ENCODE peak calls at places on chromosome 6, in nine cellular contexts. One of them, this sample, is unnamed.

GRCh38 chr6:80438728-80439127 is 332.3 kb downstream of the BCKDHB start:
- DNase-seq in right lobe of liver: no peak
- DNase-seq in adrenal gland: no peak
- DNase-seq in vagina: no peak
- DNase-seq in thyroid gland: no peak
- DNase-seq in heart left ventricle: no peak
- DNase-seq in A549: peak
- DNase-seq in stomach: no peak
- DNase-seq in tibial nerve: no peak
- DNase-seq in this sample: no peak

GRCh38 chr6:165317723-165318122 is 8.3 kb upstream of the C6orf118 start:
- DNase-seq in heart left ventricle: no peak
- DNase-seq in thyroid gland: no peak
- DNase-seq in A549: no peak
- DNase-seq in tibial nerve: no peak
- DNase-seq in stomach: no peak
- DNase-seq in right lobe of liver: no peak
- DNase-seq in vagina: no peak
- DNase-seq in adrenal gland: no peak
- DNase-seq in this sample: no peak

GRCh38 chr6:143346004-143346403 is 104.5 kb downstream of the ADAT2 start:
- DNase-seq in vagina: no peak
- DNase-seq in A549: no peak
- DNase-seq in heart left ventricle: no peak
- DNase-seq in stomach: no peak
- DNase-seq in right lobe of liver: no peak
- DNase-seq in adrenal gland: no peak
- DNase-seq in tibial nerve: no peak
- DNase-seq in thyroid gland: no peak
- DNase-seq in this sample: no peak

GRCh38 chr6:147903931-147904330 is 395.4 kb downstream of the SAMD5 start:
- DNase-seq in right lobe of liver: no peak
- DNase-seq in heart left ventricle: no peak
- DNase-seq in adrenal gland: no peak
- DNase-seq in stomach: no peak
- DNase-seq in A549: no peak
- DNase-seq in thyroid gland: no peak
- DNase-seq in vagina: no peak
- DNase-seq in tibial nerve: no peak
- DNase-seq in this sample: no peak

GRCh38 chr6:54193560-54193959 is 82.3 kb downstream of the MLIP start:
- DNase-seq in right lobe of liver: no peak
- DNase-seq in thyroid gland: no peak
- DNase-seq in stomach: no peak
- DNase-seq in vagina: no peak
- DNase-seq in tibial nerve: no peak
- DNase-seq in adrenal gland: no peak
- DNase-seq in A549: no peak
- DNase-seq in heart left ventricle: no peak
- DNase-seq in this sample: no peak

GRCh38 chr6:144899161-144899560 is 614.0 kb downstream of the UTRN start:
- DNase-seq in adrenal gland: no peak
- DNase-seq in stomach: no peak
- DNase-seq in tibial nerve: no peak
- DNase-seq in A549: no peak
- DNase-seq in vagina: no peak
- DNase-seq in right lobe of liver: no peak
- DNase-seq in heart left ventricle: no peak
- DNase-seq in thyroid gland: no peak
- DNase-seq in this sample: no peak

GRCh38 chr6:141521440-141521839 is 611.3 kb upstream of the GJE1 start:
- DNase-seq in vagina: no peak
- DNase-seq in adrenal gland: no peak
- DNase-seq in heart left ventricle: no peak
- DNase-seq in thyroid gland: no peak
- DNase-seq in tibial nerve: no peak
- DNase-seq in A549: no peak
- DNase-seq in right lobe of liver: no peak
- DNase-seq in stomach: no peak
- DNase-seq in this sample: no peak

GRCh38 chr6:72616406-72617015 is 5.4 kb upstream of the KCNQ5 start:
- DNase-seq in stomach: no peak
- DNase-seq in thyroid gland: no peak
- DNase-seq in heart left ventricle: no peak
- DNase-seq in vagina: no peak
- DNase-seq in adrenal gland: no peak
- DNase-seq in A549: peak
- DNase-seq in right lobe of liver: no peak
- DNase-seq in tibial nerve: no peak
- DNase-seq in this sample: no peak

GRCh38 chr6:43052842-43053544 is 658 bp downstream of the CUL7 start:
- DNase-seq in A549: peak
- DNase-seq in adrenal gland: peak
- DNase-seq in stomach: no peak
- DNase-seq in heart left ventricle: peak
- DNase-seq in right lobe of liver: no peak
- DNase-seq in vagina: no peak
- DNase-seq in tibial nerve: peak
- DNase-seq in thyroid gland: peak
- DNase-seq in this sample: no peak

GRCh38 chr6:137830562-137830961 is 36.5 kb upstream of the TNFAIP3 start:
- DNase-seq in right lobe of liver: no peak
- DNase-seq in tibial nerve: no peak
- DNase-seq in A549: no peak
- DNase-seq in vagina: no peak
- DNase-seq in adrenal gland: no peak
- DNase-seq in heart left ventricle: no peak
- DNase-seq in stomach: no peak
- DNase-seq in thyroid gland: no peak
- DNase-seq in this sample: no peak

GRCh38 chr6:138428943-138429616 is 25.1 kb downstream of the HEBP2 start:
- DNase-seq in A549: peak
- DNase-seq in adrenal gland: peak
- DNase-seq in tibial nerve: no peak
- DNase-seq in right lobe of liver: no peak
- DNase-seq in stomach: no peak
- DNase-seq in vagina: no peak
- DNase-seq in heart left ventricle: no peak
- DNase-seq in thyroid gland: no peak
- DNase-seq in this sample: no peak

GRCh38 chr6:141540207-141540606 is 592.5 kb upstream of the GJE1 start:
- DNase-seq in stomach: no peak
- DNase-seq in heart left ventricle: no peak
- DNase-seq in adrenal gland: no peak
- DNase-seq in tibial nerve: no peak
- DNase-seq in right lobe of liver: no peak
- DNase-seq in vagina: no peak
- DNase-seq in thyroid gland: no peak
- DNase-seq in A549: no peak
- DNase-seq in this sample: no peak

GRCh38 chr6:378090-378957 is 13.2 kb upstream of the IRF4 start:
- DNase-seq in right lobe of liver: no peak
- DNase-seq in A549: no peak
- DNase-seq in tibial nerve: no peak
- DNase-seq in vagina: no peak
- DNase-seq in thyroid gland: no peak
- DNase-seq in stomach: no peak
- DNase-seq in heart left ventricle: peak
- DNase-seq in adrenal gland: no peak
- DNase-seq in this sample: no peak

GRCh38 chr6:126176266-126176665 is 163.6 kb upstream of the CENPW start:
- DNase-seq in tibial nerve: no peak
- DNase-seq in heart left ventricle: no peak
- DNase-seq in A549: peak
- DNase-seq in vagina: no peak
- DNase-seq in thyroid gland: no peak
- DNase-seq in stomach: no peak
- DNase-seq in right lobe of liver: no peak
- DNase-seq in adrenal gland: no peak
- DNase-seq in this sample: no peak

GRCh38 chr6:17725083-17725482 is 18.4 kb upstream of the NUP153 start:
- DNase-seq in A549: no peak
- DNase-seq in stomach: no peak
- DNase-seq in tibial nerve: no peak
- DNase-seq in adrenal gland: no peak
- DNase-seq in thyroid gland: no peak
- DNase-seq in vagina: no peak
- DNase-seq in right lobe of liver: no peak
- DNase-seq in heart left ventricle: peak
- DNase-seq in this sample: no peak

GRCh38 chr6:168908887-168909286 is 344.8 kb downstream of the THBS2 start:
- DNase-seq in tibial nerve: no peak
- DNase-seq in adrenal gland: no peak
- DNase-seq in heart left ventricle: no peak
- DNase-seq in stomach: no peak
- DNase-seq in vagina: no peak
- DNase-seq in thyroid gland: no peak
- DNase-seq in A549: peak
- DNase-seq in right lobe of liver: no peak
- DNase-seq in this sample: no peak

GRCh38 chr6:28824793-28825731 is 98.7 kb downstream of the TRIM27 start:
- DNase-seq in adrenal gland: no peak
- DNase-seq in heart left ventricle: no peak
- DNase-seq in right lobe of liver: no peak
- DNase-seq in A549: no peak
- DNase-seq in tibial nerve: no peak
- DNase-seq in thyroid gland: no peak
- DNase-seq in vagina: no peak
- DNase-seq in stomach: no peak
- DNase-seq in this sample: no peak

GRCh38 chr6:8462694-8463093 is 27.3 kb upstream of the SLC35B3 start:
- DNase-seq in right lobe of liver: no peak
- DNase-seq in adrenal gland: no peak
- DNase-seq in heart left ventricle: no peak
- DNase-seq in thyroid gland: peak
- DNase-seq in stomach: no peak
- DNase-seq in tibial nerve: no peak
- DNase-seq in A549: no peak
- DNase-seq in vagina: no peak
- DNase-seq in this sample: peak

GRCh38 chr6:8462169-8462568 is 26.8 kb upstream of the SLC35B3 start:
- DNase-seq in thyroid gland: no peak
- DNase-seq in right lobe of liver: no peak
- DNase-seq in vagina: no peak
- DNase-seq in heart left ventricle: no peak
- DNase-seq in A549: no peak
- DNase-seq in tibial nerve: no peak
- DNase-seq in stomach: no peak
- DNase-seq in adrenal gland: no peak
- DNase-seq in this sample: no peak
- TF ChIP-seq CTCF in thyroid gland: no peak
- TF ChIP-seq CTCF in right lobe of liver: no peak
- TF ChIP-seq CTCF in vagina: no peak
- TF ChIP-seq CTCF in heart left ventricle: no peak
- TF ChIP-seq CTCF in A549: no peak
- TF ChIP-seq CTCF in tibial nerve: no peak
- TF ChIP-seq CTCF in stomach: no peak
- TF ChIP-seq CTCF in adrenal gland: no peak
- TF ChIP-seq CTCF in this sample: peak

GRCh38 chr6:104987218-104987617 is 30.3 kb downstream of the LIN28B start:
- DNase-seq in thyroid gland: no peak
- DNase-seq in adrenal gland: no peak
- DNase-seq in right lobe of liver: no peak
- DNase-seq in vagina: no peak
- DNase-seq in heart left ventricle: no peak
- DNase-seq in A549: no peak
- DNase-seq in stomach: no peak
- DNase-seq in tibial nerve: no peak
- DNase-seq in this sample: no peak

GRCh38 chr6:104983776-104984175 is 26.9 kb downstream of the LIN28B start:
- DNase-seq in tibial nerve: no peak
- DNase-seq in right lobe of liver: no peak
- DNase-seq in A549: no peak
- DNase-seq in heart left ventricle: no peak
- DNase-seq in stomach: no peak
- DNase-seq in vagina: no peak
- DNase-seq in adrenal gland: no peak
- DNase-seq in thyroid gland: no peak
- DNase-seq in this sample: no peak

GRCh38 chr6:104986625-104987024 is 29.7 kb downstream of the LIN28B start:
- DNase-seq in vagina: no peak
- DNase-seq in thyroid gland: no peak
- DNase-seq in stomach: no peak
- DNase-seq in tibial nerve: no peak
- DNase-seq in A549: no peak
- DNase-seq in heart left ventricle: no peak
- DNase-seq in adrenal gland: no peak
- DNase-seq in right lobe of liver: no peak
- DNase-seq in this sample: no peak

GRCh38 chr6:104983296-104983695 is 26.4 kb downstream of the LIN28B start:
- DNase-seq in heart left ventricle: no peak
- DNase-seq in tibial nerve: no peak
- DNase-seq in A549: no peak
- DNase-seq in thyroid gland: no peak
- DNase-seq in vagina: no peak
- DNase-seq in right lobe of liver: no peak
- DNase-seq in adrenal gland: no peak
- DNase-seq in stomach: no peak
- DNase-seq in this sample: no peak

GRCh38 chr6:104984831-104985230 is 27.9 kb downstream of the LIN28B start:
- DNase-seq in tibial nerve: no peak
- DNase-seq in stomach: no peak
- DNase-seq in A549: no peak
- DNase-seq in right lobe of liver: no peak
- DNase-seq in heart left ventricle: no peak
- DNase-seq in adrenal gland: no peak
- DNase-seq in thyroid gland: no peak
- DNase-seq in vagina: no peak
- DNase-seq in this sample: no peak
- H3K4me3 ChIP-seq in tibial nerve: no peak
- H3K4me3 ChIP-seq in stomach: no peak
- H3K4me3 ChIP-seq in A549: no peak
- H3K4me3 ChIP-seq in right lobe of liver: no peak
- H3K4me3 ChIP-seq in heart left ventricle: no peak
- H3K4me3 ChIP-seq in adrenal gland: no peak
- H3K4me3 ChIP-seq in thyroid gland: no peak
- H3K4me3 ChIP-seq in vagina: no peak
- H3K4me3 ChIP-seq in this sample: no peak

DNA sequence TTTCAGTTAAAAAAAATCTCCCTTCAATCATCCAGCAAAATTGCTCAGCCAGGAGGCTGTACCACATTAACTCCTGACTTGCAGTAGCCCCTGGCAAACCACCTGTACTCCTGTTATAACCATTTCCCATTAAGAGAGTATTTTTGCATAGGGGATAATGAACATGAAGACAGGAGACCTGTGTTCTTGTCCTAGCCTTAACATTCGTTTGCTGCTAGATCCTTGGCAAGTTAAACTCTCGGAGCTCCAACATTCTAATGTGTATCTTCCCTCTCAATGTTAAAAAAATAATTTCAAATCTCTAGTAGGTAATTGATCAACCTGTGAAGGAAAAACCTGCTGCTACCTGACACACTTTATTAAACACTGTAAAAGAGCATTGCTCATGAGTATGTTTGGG is 8.4 kb upstream of the TMEM200A start:
- DNase-seq in thyroid gland: no peak
- DNase-seq in right lobe of liver: no peak
- DNase-seq in adrenal gland: no peak
- DNase-seq in A549: no peak
- DNase-seq in tibial nerve: no peak
- DNase-seq in heart left ventricle: no peak
- DNase-seq in vagina: no peak
- DNase-seq in stomach: no peak
- DNase-seq in this sample: no peak
- TF ChIP-seq POLR2A in thyroid gland: no peak
- TF ChIP-seq POLR2A in right lobe of liver: no peak
- TF ChIP-seq POLR2A in adrenal gland: no peak
- TF ChIP-seq POLR2A in A549: no peak
- TF ChIP-seq POLR2A in tibial nerve: no peak
- TF ChIP-seq POLR2A in heart left ventricle: no peak
- TF ChIP-seq POLR2A in vagina: no peak
- TF ChIP-seq POLR2A in stomach: no peak
- TF ChIP-seq POLR2A in this sample: no peak

GRCh38 chr6:15245361-15246216 is at the start of gene JARID2:
- DNase-seq in vagina: no peak
- DNase-seq in stomach: peak
- DNase-seq in heart left ventricle: peak
- DNase-seq in thyroid gland: peak
- DNase-seq in right lobe of liver: peak
- DNase-seq in adrenal gland: peak
- DNase-seq in A549: peak
- DNase-seq in tibial nerve: peak
- DNase-seq in this sample: peak
- TF ChIP-seq CTCF in vagina: no peak
- TF ChIP-seq CTCF in stomach: no peak
- TF ChIP-seq CTCF in heart left ventricle: no peak
- TF ChIP-seq CTCF in thyroid gland: no peak
- TF ChIP-seq CTCF in right lobe of liver: no peak
- TF ChIP-seq CTCF in adrenal gland: peak
- TF ChIP-seq CTCF in A549: no peak
- TF ChIP-seq CTCF in tibial nerve: peak
- TF ChIP-seq CTCF in this sample: peak

This sample was measured in prostate gland.